ENCODE peak calls at places on chromosomes 2 and 18, in six cellular contexts. I, Z, H, U, J and G are unnamed samples.

GRCh38 chr2:237692601-237693079 is 65.3 kb downstream of the LRRFIP1 start:
- DNase-seq in I (peak; percentile 47), Z (peak; percentile 39), H (no peak), U (no peak), J (no peak), G (no peak)

GRCh38 chr2:28251337-28251736 is 141.3 kb upstream of the FOSL2 start:
- DNase-seq in I (no peak), Z (no peak), H (no peak), U (no peak), J (no peak), G (no peak)

GRCh38 chr2:98910349-98911125 is 25.5 kb downstream of the CRACDL start:
- DNase-seq in I (no peak), Z (peak; percentile 22), H (no peak), U (no peak), J (no peak), G (no peak)

GRCh38 chr2:38533757-38534545 is 68.8 kb downstream of the HNRNPLL start:
- DNase-seq in I (no peak), Z (no peak), H (no peak), U (no peak), J (no peak), G (no peak)

GRCh38 chr2:37414470-37414949 is 70.1 kb downstream of the QPCT start:
- DNase-seq in I (peak; percentile 5), Z (peak; percentile 70), H (peak; percentile 69), U (peak; percentile 53), J (peak; percentile 86), G (no peak)

GRCh38 chr2:215664847-215665525 is 229.1 kb upstream of the FN1 start:
- DNase-seq in I (peak; percentile 14), Z (no peak), H (peak; percentile 97), U (peak; percentile 63), J (peak; percentile 91), G (no peak)

GRCh38 chr2:199465988-199466703 is 8.4 kb upstream of the SATB2 start:
- DNase-seq in I (no peak), Z (no peak), H (no peak), U (no peak), J (no peak), G (no peak)

GRCh38 chr2:219079417-219079816 is 18.7 kb upstream of the IHH start:
- DNase-seq in I (no peak), Z (no peak), H (peak; percentile 60), U (no peak), J (peak; percentile 29), G (no peak)

GRCh38 chr2:43511199-43511598 is 84.6 kb downstream of the THADA start:
- DNase-seq in I (no peak), Z (no peak), H (no peak), U (no peak), J (no peak), G (no peak)

GRCh38 chr2:27086722-27087446 is at the start of gene KHK:
- DNase-seq in I (peak; percentile 53), Z (no peak), H (no peak), U (no peak), J (no peak), G (no peak)

GRCh38 chr2:231483398-231484329 is 19.4 kb upstream of the NCL start:
- DNase-seq in I (no peak), Z (no peak), H (no peak), U (no peak), J (no peak), G (no peak)

GRCh38 chr2:197759013-197759412 is 26.1 kb downstream of the BOLL start:
- DNase-seq in I (no peak), Z (no peak), H (no peak), U (no peak), J (no peak), G (no peak)

GRCh38 chr18:9775172-9775571 is 67.1 kb downstream of the RAB31 start:
- DNase-seq in I (no peak), Z (no peak), H (no peak), U (no peak), J (no peak), G (no peak)

GRCh38 chr2:177427316-177427715 is 34.7 kb downstream of the AGPS start:
- DNase-seq in I (no peak), Z (no peak), H (no peak), U (no peak), J (no peak), G (no peak)

GRCh38 chr2:199907008-199907714 is 3.9 kb upstream of the C2orf69 start:
- DNase-seq in I (no peak), Z (peak; percentile 34), H (no peak), U (no peak), J (no peak), G (no peak)

GRCh38 chr2:61436092-61436491 is 34.8 kb downstream of the USP34 start:
- DNase-seq in I (no peak), Z (no peak), H (no peak), U (no peak), J (no peak), G (no peak)

GRCh38 chr18:42298744-42299685 is 344.0 kb downstream of the PIK3C3 start:
- DNase-seq in I (peak; percentile 23), Z (peak; percentile 37), H (peak; percentile 43), U (no peak), J (peak; percentile 78), G (peak; percentile 67)

GRCh38 chr2:189293164-189293563 is 113.6 kb upstream of the COL5A2 start:
- DNase-seq in I (no peak), Z (no peak), H (peak; percentile 55), U (no peak), J (peak; percentile 77), G (no peak)

GRCh38 chr2:216013080-216013909 is at the start of gene MREG:
- DNase-seq in I (peak; percentile 86), Z (peak; percentile 88), H (peak; percentile 26), U (no peak), J (peak; percentile 69), G (peak; percentile 91)

GRCh38 chr2:239224249-239224605 is 176.6 kb downstream of the HDAC4 start:
- DNase-seq in I (no peak), Z (no peak), H (no peak), U (no peak), J (no peak), G (no peak)

GRCh38 chr2:43075906-43076585 is 150.4 kb downstream of the ZFP36L2 start:
- DNase-seq in I (peak; percentile 83), Z (no peak), H (peak; percentile 90), U (no peak), J (peak; percentile 82), G (no peak)

GRCh38 chr2:107597507-107597906 is 229.2 kb upstream of the RGPD4 start:
- DNase-seq in I (no peak), Z (no peak), H (no peak), U (no peak), J (no peak), G (no peak)

GRCh38 chr2:47422016-47422415 is 19.1 kb downstream of the MSH2 start:
- DNase-seq in I (no peak), Z (no peak), H (no peak), U (no peak), J (peak; percentile 38), G (no peak)

GRCh38 chr2:219171231-219171651 is 1.4 kb upstream of the SLC23A3 start:
- DNase-seq in I (peak; percentile 36), Z (peak; percentile 63), H (peak; percentile 67), U (no peak), J (peak; percentile 84), G (peak; percentile 35)

GRCh38 chr18:11175266-11175947 is 26.0 kb upstream of the PIEZO2 start:
- DNase-seq in I (no peak), Z (no peak), H (peak; percentile 74), U (no peak), J (peak; percentile 53), G (no peak)
- H2AFZ ChIP-seq in I (no peak overlapping the region), Z (no peak overlapping the region), H (peak overlapping the region; percentile 38), U (no peak overlapping the region), J (peak overlapping the region; percentile 3), G (no peak overlapping the region)

GRCh38 chr18:55250729-55251128 is 291.5 kb upstream of the CCDC68 start:
- DNase-seq in I (no peak), Z (no peak), H (peak; percentile 85), U (no peak), J (no peak), G (no peak)
- H3K27ac ChIP-seq in I (no peak overlapping the region), Z (no peak overlapping the region), H (peak overlapping the region; percentile 52), U (peak overlapping the region; percentile 73), J (peak overlapping the region; percentile 31), G (no peak overlapping the region)

GRCh38 chr2:143604172-143604571 is 475.0 kb downstream of the ARHGAP15 start:
- DNase-seq in I (no peak), Z (no peak), H (no peak), U (no peak), J (no peak), G (no peak)

GRCh38 chr2:143603035-143603616 is 473.9 kb downstream of the ARHGAP15 start:
- DNase-seq in I (no peak), Z (no peak), H (no peak), U (no peak), J (no peak), G (no peak)

GRCh38 chr2:143600136-143600535 is 470.9 kb downstream of the ARHGAP15 start:
- DNase-seq in I (no peak), Z (no peak), H (peak; percentile 35), U (no peak), J (no peak), G (no peak)

GRCh38 chr2:143607446-143608110 is 478.4 kb downstream of the ARHGAP15 start:
- DNase-seq in I (no peak), Z (no peak), H (peak; percentile 43), U (no peak), J (peak; percentile 31), G (no peak)

DNA sequence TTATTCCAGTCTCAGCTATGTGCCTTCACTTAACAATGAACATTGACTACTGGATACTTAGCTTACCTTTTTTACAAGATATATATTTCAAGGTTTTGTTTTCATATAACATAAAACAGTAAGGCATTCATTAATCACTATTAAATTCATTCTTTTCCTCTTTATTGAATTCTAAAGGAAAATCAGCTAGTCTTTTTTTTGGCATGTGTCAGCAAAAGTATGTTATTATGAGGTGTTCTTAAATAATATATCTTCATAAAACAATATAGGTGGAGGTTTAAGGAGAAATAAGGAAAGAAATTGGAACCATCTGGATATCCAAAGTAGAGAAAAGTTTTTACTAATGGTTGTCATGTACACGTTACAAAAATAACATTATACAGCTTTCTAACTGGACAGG is 472.6 kb downstream of the ARHGAP15 start:
- DNase-seq in I (no peak), Z (no peak), H (no peak), U (no peak), J (no peak), G (no peak)
- H2AFZ ChIP-seq in I (no peak overlapping the region), Z (no peak overlapping the region), H (no peak overlapping the region), U (no peak overlapping the region), J (no peak overlapping the region), G (no peak overlapping the region)

DNA sequence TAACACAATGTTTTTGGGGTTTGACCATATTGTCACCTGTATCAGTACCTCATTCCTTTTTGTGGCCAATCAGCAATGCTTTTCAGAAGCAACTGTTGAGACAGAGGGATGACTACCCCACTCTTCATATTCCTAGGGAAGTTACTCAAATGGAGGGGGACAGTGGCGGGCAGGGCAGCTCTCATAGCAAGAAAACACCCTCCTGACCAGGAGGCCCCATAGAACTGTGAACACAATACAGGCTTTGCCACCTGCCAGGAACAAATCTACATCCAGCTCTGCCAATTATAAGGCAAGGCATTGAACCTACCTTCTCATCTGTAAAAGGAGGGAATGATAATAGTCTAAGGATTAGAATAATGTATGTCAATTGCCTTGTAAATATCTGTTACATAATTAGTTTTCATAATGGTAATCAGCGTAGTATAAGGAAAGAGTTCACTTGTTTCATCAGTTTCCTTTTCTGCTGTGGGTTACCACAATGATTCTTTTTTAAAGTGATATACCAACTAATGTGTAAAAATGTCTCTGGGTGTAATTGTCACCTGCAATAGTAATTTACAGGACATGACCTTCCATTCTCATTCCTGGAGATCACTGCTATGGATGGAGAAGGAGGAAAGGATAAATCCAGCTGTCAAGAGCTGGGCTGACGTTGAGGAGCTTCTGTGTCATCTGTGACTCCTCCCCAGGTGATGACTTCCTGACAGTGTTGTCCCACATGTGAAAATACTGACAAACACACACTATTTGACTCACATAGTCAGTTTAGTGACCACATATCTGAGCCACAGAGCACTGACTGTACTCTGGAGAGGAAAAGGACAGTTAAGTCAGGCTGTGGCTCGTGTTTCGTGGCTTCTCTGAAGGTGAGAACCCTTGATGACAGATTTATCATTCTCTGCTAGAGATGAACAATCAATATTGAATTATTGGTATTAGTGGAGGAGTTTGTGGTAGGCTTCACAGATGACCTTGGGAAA is 13.4 kb downstream of the ALPK2 start:
- DNase-seq in I (no peak), Z (no peak), H (no peak), U (peak; percentile 88), J (no peak), G (no peak)
- H3K27ac ChIP-seq in I (no peak overlapping the region), Z (no peak overlapping the region), H (no peak overlapping the region), U (peak overlapping the region; percentile 70), J (no peak overlapping the region), G (no peak overlapping the region)